ENCODE peak calls at places on chromosomes 2 and 18, in eight cellular contexts. Y, M, A, R, B, J, U and G are unnamed samples.

GRCh38 chr2:84493494-84493893 is 22.8 kb upstream of the DNAH6 start:
- DNase-seq in Y (no peak), M (no peak), A (no peak), R (no peak), B (peak), J (no peak), U (no peak), G (no peak)

GRCh38 chr2:38713311-38713710 is 37.9 kb downstream of the SRSF7 start:
- DNase-seq in Y (no peak), M (no peak), A (no peak), R (no peak), B (no peak), J (no peak), U (no peak), G (no peak)

GRCh38 chr2:80073134-80073561 is 231.4 kb downstream of the LRRTM1 start:
- DNase-seq in Y (peak), M (peak), A (peak), R (peak), B (peak), J (peak), U (peak), G (no peak)

GRCh38 chr2:189639003-189639609 is 22.2 kb upstream of the ASNSD1 start:
- DNase-seq in Y (no peak), M (peak), A (no peak), R (no peak), B (no peak), J (no peak), U (no peak), G (no peak)

GRCh38 chr2:26472821-26473655 is 4.9 kb downstream of the OTOF start:
- DNase-seq in Y (no peak), M (no peak), A (no peak), R (no peak), B (no peak), J (no peak), U (no peak), G (no peak)

GRCh38 chr2:163633296-163633695 is 102.5 kb downstream of the FIGN start:
- DNase-seq in Y (no peak), M (no peak), A (no peak), R (no peak), B (no peak), J (no peak), U (no peak), G (no peak)

GRCh38 chr2:235607541-235608199 is 113.8 kb downstream of the AGAP1 start:
- DNase-seq in Y (no peak), M (no peak), A (no peak), R (no peak), B (no peak), J (no peak), U (no peak), G (no peak)

GRCh38 chr2:196336715-196337617 is 165.6 kb upstream of the STK17B start:
- DNase-seq in Y (no peak), M (peak), A (peak), R (no peak), B (peak), J (peak), U (peak), G (no peak)

GRCh38 chr18:78659748-78660147 is 319.9 kb upstream of the SALL3 start:
- DNase-seq in Y (no peak), M (no peak), A (no peak), R (no peak), B (no peak), J (no peak), U (peak), G (no peak)

GRCh38 chr2:69948032-69948962 is 13.1 kb downstream of the ASPRV1 start:
- DNase-seq in Y (no peak), M (no peak), A (no peak), R (no peak), B (peak), J (no peak), U (no peak), G (no peak)

GRCh38 chr18:47413327-47413726 is 161.9 kb upstream of the SKOR2 start:
- DNase-seq in Y (peak), M (no peak), A (no peak), R (no peak), B (no peak), J (no peak), U (no peak), G (no peak)

GRCh38 chr18:43277164-43277600 is at the start of gene SYT4:
- DNase-seq in Y (peak), M (no peak), A (no peak), R (peak), B (peak), J (no peak), U (no peak), G (no peak)

DNA sequence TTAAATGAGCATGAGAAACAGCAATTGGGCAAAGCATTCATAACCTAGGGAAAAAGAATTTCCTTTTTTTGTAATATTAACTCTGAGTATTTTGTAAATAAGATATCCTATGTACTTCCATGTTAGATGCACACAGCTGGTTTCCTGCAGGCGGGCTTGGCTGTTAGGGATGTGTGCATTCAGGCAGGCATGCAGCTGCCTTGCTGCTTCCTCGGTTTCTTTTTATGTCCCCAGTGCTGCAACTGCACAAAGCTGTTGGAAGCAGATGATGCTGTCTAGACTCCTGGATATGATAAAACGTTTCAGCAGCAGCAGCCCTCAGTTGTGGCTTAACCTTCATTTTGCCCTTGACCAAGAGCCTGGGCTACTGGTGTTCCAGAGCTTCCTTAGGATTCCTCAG is 89.5 kb upstream of the EML6 start:
- DNase-seq in Y (no peak), M (no peak), A (peak), R (no peak), B (no peak), J (no peak), U (no peak), G (no peak)
- H3K27ac ChIP-seq in Y (peak), M (peak), A (peak), R (peak), B (peak), J (no peak), U (no peak), G (peak)

DNA sequence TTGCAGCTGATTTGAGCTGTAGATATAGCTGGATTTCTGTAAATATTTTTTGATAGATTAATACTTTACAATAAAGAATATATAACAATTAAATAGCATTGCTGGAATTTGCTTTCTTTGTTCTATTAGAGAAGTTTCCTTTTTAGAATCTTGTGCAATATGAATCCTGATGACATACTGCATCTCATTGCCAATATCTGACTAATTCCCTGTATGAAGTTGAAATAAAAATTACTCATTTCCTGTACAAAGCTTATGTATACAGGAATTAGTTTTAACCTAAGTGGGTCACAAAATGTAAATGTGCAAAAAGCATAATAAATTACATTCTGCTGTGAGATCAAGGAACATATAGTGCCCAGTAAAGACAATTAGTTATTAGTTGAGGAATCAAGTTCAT is 72.8 kb upstream of the TMEFF2 start:
- DNase-seq in Y (no peak), M (no peak), A (no peak), R (no peak), B (peak), J (no peak), U (no peak), G (peak)
- H3K27ac ChIP-seq in Y (no peak), M (no peak), A (no peak), R (no peak), B (peak), J (no peak), U (no peak), G (peak)

GRCh38 chr2:104849618-104850097 is 4.3 kb upstream of the POU3F3 start:
- DNase-seq in Y (peak), M (peak), A (peak), R (peak), B (peak), J (peak), U (peak), G (peak)
- H3K27ac ChIP-seq in Y (no peak), M (no peak), A (no peak), R (no peak), B (no peak), J (no peak), U (no peak), G (no peak)

GRCh38 chr2:233414273-233414654 is 60.0 kb downstream of the DGKD start:
- DNase-seq in Y (no peak), M (no peak), A (no peak), R (peak), B (no peak), J (no peak), U (no peak), G (no peak)
- H3K27ac ChIP-seq in Y (no peak), M (peak), A (no peak), R (no peak), B (no peak), J (peak), U (no peak), G (peak)

GRCh38 chr2:11465110-11465484 is 864 bp downstream of the E2F6 start:
- DNase-seq in Y (no peak), M (no peak), A (no peak), R (no peak), B (no peak), J (no peak), U (no peak), G (no peak)
- H3K27ac ChIP-seq in Y (no peak), M (peak), A (no peak), R (peak), B (peak), J (peak), U (peak), G (peak)